ENCODE peak calls at places on chromosomes 7 and 10, in eight cellular contexts. K, N, Y, T, S, A, P and R are unnamed samples.

GRCh38 chr7:71633571-71634008 is 501.6 kb downstream of the GALNT17 start:
- DNase-seq in K (no peak), N (no peak), Y (no peak), T (no peak), S (peak), A (no peak), P (peak), R (no peak)

GRCh38 chr10:99731296-99732032 is 463 bp downstream of the COX15 start:
- DNase-seq in K (no peak), N (no peak), Y (no peak), T (no peak), S (no peak), A (no peak), P (no peak), R (no peak)

GRCh38 chr10:18418579-18419210 is 232.7 kb downstream of the NSUN6 start:
- DNase-seq in K (no peak), N (no peak), Y (no peak), T (no peak), S (no peak), A (no peak), P (no peak), R (no peak)

GRCh38 chr7:44213872-44214595 is 13.3 kb downstream of the YKT6 start:
- DNase-seq in K (no peak), N (no peak), Y (no peak), T (no peak), S (peak), A (no peak), P (no peak), R (peak)

GRCh38 chr7:43616977-43617376 is 34.1 kb downstream of the STK17A start:
- DNase-seq in K (no peak), N (no peak), Y (no peak), T (no peak), S (no peak), A (no peak), P (no peak), R (no peak)

GRCh38 chr7:131843862-131844261 is 287.4 kb upstream of the PODXL start:
- DNase-seq in K (no peak), N (peak), Y (no peak), T (no peak), S (peak), A (no peak), P (no peak), R (no peak)

GRCh38 chr10:97895915-97896314 is 46.3 kb downstream of the GOLGA7B start:
- DNase-seq in K (no peak), N (no peak), Y (no peak), T (no peak), S (no peak), A (no peak), P (no peak), R (no peak)

GRCh38 chr10:70656489-70656888 is 15.8 kb upstream of the ADAMTS14 start:
- DNase-seq in K (no peak), N (no peak), Y (no peak), T (no peak), S (peak), A (no peak), P (no peak), R (peak)

GRCh38 chr7:155947051-155947450 is 134.8 kb upstream of the SHH start:
- DNase-seq in K (no peak), N (no peak), Y (no peak), T (peak), S (no peak), A (no peak), P (no peak), R (no peak)

GRCh38 chr10:113776553-113776952 is 25.1 kb downstream of the PLEKHS1 start:
- DNase-seq in K (no peak), N (no peak), Y (no peak), T (no peak), S (no peak), A (no peak), P (no peak), R (no peak)

GRCh38 chr7:11130012-11130411 is 156.3 kb downstream of the PHF14 start:
- DNase-seq in K (no peak), N (no peak), Y (no peak), T (no peak), S (peak), A (no peak), P (no peak), R (no peak)

GRCh38 chr7:1193593-1194424 is 33.8 kb upstream of the ZFAND2A start:
- DNase-seq in K (peak), N (peak), Y (no peak), T (peak), S (peak), A (no peak), P (peak), R (no peak)

GRCh38 chr10:101777085-101777856 is 1.4 kb upstream of the FGF8 start:
- DNase-seq in K (no peak), N (no peak), Y (no peak), T (peak), S (no peak), A (no peak), P (no peak), R (no peak)
- TF ChIP-seq CTCF in K (no peak), N (no peak), Y (no peak), T (no peak), S (no peak), A (no peak), P (no peak), R (no peak)

DNA sequence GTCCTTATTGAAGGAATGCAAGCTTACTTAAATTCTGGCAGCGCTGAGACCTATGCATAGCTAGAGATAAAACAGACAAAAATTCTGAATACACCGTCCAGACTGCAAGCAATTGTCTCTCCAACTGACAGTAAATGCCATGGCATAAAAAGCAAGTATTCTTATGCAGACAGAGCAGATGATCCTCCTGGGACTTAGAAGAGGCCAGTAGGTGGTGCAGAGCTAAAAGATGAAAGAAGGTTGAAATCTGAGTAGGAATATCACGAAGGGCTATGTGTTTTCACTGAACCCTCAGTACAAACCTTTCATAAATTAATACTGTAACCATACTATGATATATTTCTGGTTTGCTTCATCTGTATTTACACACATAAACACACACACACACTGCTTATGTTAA is 157.0 kb upstream of the CACNA2D1 start:
- DNase-seq in K (no peak), N (no peak), Y (no peak), T (no peak), S (no peak), A (no peak), P (no peak), R (no peak)
- TF ChIP-seq CTCF in K (no peak), N (no peak), Y (no peak), T (no peak), S (no peak), A (no peak), P (no peak), R (no peak)

GRCh38 chr10:62252051-62252450 is 16.6 kb downstream of the RTKN2 start:
- DNase-seq in K (no peak), N (no peak), Y (no peak), T (no peak), S (no peak), A (no peak), P (no peak), R (no peak)

GRCh38 chr10:62249974-62250373 is 18.7 kb downstream of the RTKN2 start:
- DNase-seq in K (no peak), N (no peak), Y (no peak), T (no peak), S (no peak), A (no peak), P (no peak), R (no peak)

GRCh38 chr10:62250594-62251198 is 17.9 kb downstream of the RTKN2 start:
- DNase-seq in K (no peak), N (no peak), Y (no peak), T (no peak), S (no peak), A (no peak), P (no peak), R (no peak)

GRCh38 chr10:62244785-62245595 is 23.7 kb downstream of the RTKN2 start:
- DNase-seq in K (peak), N (peak), Y (no peak), T (no peak), S (peak), A (no peak), P (peak), R (peak)

DNA sequence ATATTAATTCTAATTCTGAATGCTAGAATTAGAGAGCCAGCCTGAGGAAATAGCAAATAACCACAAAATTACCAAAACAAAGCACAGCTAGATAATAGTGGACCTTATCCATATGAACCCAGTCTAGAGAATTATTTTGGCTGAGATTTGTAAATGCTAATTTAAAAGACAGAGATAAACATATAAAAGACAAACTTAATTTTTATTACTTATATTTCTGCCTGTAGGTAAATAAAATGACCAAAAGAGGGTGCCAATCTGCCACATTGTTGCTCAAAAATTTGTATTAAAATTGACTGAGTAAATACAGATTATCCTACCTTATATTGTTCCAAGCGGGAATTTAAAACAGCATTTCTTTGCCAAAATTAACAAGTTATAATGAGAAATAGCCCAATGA is 20.2 kb downstream of the RTKN2 start:
- DNase-seq in K (no peak), N (no peak), Y (no peak), T (no peak), S (peak), A (no peak), P (no peak), R (no peak)
- TF ChIP-seq CTCF in K (no peak), N (no peak), Y (no peak), T (no peak), S (peak), A (no peak), P (peak), R (no peak)

GRCh38 chr7:21763818-21764217 is 181.9 kb downstream of the CDCA7L start:
- DNase-seq in K (no peak), N (no peak), Y (no peak), T (no peak), S (no peak), A (no peak), P (no peak), R (no peak)

GRCh38 chr7:21771261-21771660 is 174.4 kb downstream of the CDCA7L start:
- DNase-seq in K (no peak), N (no peak), Y (no peak), T (no peak), S (no peak), A (no peak), P (no peak), R (no peak)

GRCh38 chr7:21768279-21768678 is 177.4 kb downstream of the CDCA7L start:
- DNase-seq in K (no peak), N (no peak), Y (no peak), T (no peak), S (no peak), A (no peak), P (no peak), R (no peak)

GRCh38 chr7:21766218-21766617 is 179.5 kb downstream of the CDCA7L start:
- DNase-seq in K (no peak), N (no peak), Y (no peak), T (no peak), S (no peak), A (no peak), P (no peak), R (no peak)

GRCh38 chr7:21767300-21767900 is 178.3 kb downstream of the CDCA7L start:
- DNase-seq in K (no peak), N (peak), Y (peak), T (peak), S (peak), A (peak), P (peak), R (peak)
- TF ChIP-seq CTCF in K (no peak), N (no peak), Y (peak), T (no peak), S (peak), A (peak), P (peak), R (peak)

GRCh38 chr7:99616359-99617186 is at the start of gene ZSCAN25:
- DNase-seq in K (peak), N (peak), Y (peak), T (peak), S (peak), A (peak), P (peak), R (peak)
- TF ChIP-seq CTCF in K (no peak), N (no peak), Y (no peak), T (no peak), S (peak), A (peak), P (peak), R (peak)

DNA sequence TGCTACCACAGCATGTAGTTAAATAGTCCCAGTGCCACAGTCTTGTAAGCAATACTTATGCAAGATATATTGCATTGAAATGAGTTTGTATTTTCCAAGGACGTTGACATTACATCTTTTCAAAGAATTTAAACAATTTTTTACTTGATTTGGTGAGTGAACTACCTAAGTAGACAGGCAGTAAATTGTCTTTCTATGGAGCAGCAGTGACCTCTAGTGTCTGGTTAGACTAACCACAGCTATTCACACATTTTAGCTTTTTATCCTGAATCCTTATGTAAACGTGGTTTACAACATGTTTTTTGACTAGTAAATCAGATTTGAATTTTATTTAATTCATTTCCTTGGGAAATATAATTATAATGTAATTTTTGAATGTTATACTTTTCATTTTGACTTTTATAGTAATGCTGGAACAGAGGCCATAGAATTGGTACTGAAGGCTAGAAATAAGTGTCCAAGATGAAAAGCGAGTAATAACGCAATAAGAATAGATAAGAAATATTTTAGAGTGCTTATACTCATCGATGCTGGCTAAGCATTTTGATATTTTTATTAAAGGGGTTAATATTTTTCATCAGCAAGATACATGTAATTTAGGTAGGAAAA is 5.6 kb downstream of the LRRTM3 start:
- DNase-seq in K (no peak), N (peak), Y (no peak), T (no peak), S (peak), A (no peak), P (no peak), R (peak)
- TF ChIP-seq CTCF in K (peak), N (peak), Y (peak), T (no peak), S (peak), A (peak), P (peak), R (peak)